ENCODE peak calls at places on chromosomes 11 and 22, in six cellular contexts. E is posterior vena cava; K is myocyte; T is stimulated activated CD4-positive, alpha-beta T cell treated with anti-CD3 and anti-CD28 coated beads, Interleukin-15, amount 100 ng/mL, for 24 hours; H is stimulated activated CD8-positive, alpha-beta memory T cell treated with anti-CD3 and anti-CD28 coated beads, Interleukin-7, amount 100 ng/mL, for 1 hour; C is HTR-8/SVneo. F is an unnamed sample.

GRCh38 chr22:36758792-36759271 is 17.1 kb downstream of the IFT27 start:
- DNase-seq in H (no peak), C (no peak), E (no peak), T (no peak), K (no peak), F (peak; percentile 61)

GRCh38 chr11:123430736-123431356 is 777 bp downstream of the GRAMD1B start:
- DNase-seq in K (peak; percentile 64), H (peak; percentile 19), E (peak; percentile 94), T (peak; percentile 79), C (no peak), F (peak; percentile 94)

GRCh38 chr22:29716814-29717213 is 3.0 kb upstream of the CABP7 start:
- DNase-seq in E (peak; percentile 90), H (no peak), T (peak; percentile 28), K (peak; percentile 91), C (peak; percentile 57), F (no peak)

GRCh38 chr11:64409707-64410395 is 50.9 kb downstream of the RPS6KA4 start:
- DNase-seq in T (no peak), H (no peak), K (peak; percentile 76), C (no peak), E (no peak), F (no peak)

GRCh38 chr11:134566311-134566710 is 154.3 kb upstream of the B3GAT1 start:
- DNase-seq in T (no peak), E (no peak), K (no peak), H (no peak), C (no peak), F (peak; percentile 14)

GRCh38 chr11:114264381-114264780 is 31.8 kb upstream of the NNMT start:
- DNase-seq in K (no peak), C (no peak), E (peak; percentile 14), T (no peak), H (no peak), F (no peak)

GRCh38 chr11:78354741-78355705 is 62.6 kb downstream of the GAB2 start:
- DNase-seq in C (no peak), T (no peak), H (no peak), E (no peak), K (peak; percentile 41), F (no peak)

GRCh38 chr11:117551761-117552343 is 224.2 kb downstream of the CEP164 start:
- DNase-seq in E (peak; percentile 54), K (no peak), C (no peak), H (no peak), T (no peak), F (no peak)

GRCh38 chr22:44944891-44945600 is 64.8 kb downstream of the PHF21B start:
- DNase-seq in H (no peak), C (no peak), E (no peak), K (no peak), T (no peak), F (no peak)

GRCh38 chr11:9777525-9777924 is 113.6 kb downstream of the SWAP70 start:
- DNase-seq in K (no peak), E (no peak), C (no peak), H (no peak), T (no peak), F (no peak)

GRCh38 chr11:2169001-2169370 is 2.6 kb downstream of the TH start:
- DNase-seq in T (no peak), C (no peak), H (no peak), K (no peak), E (no peak), F (no peak)

GRCh38 chr11:71238941-71239340 is 13.4 kb downstream of the SHANK2 start:
- DNase-seq in E (peak; percentile 35), K (no peak), H (no peak), T (no peak), C (no peak), F (no peak)

GRCh38 chr11:132911186-132911585 is 621.1 kb downstream of the OPCML start:
- DNase-seq in K (peak; percentile 8), E (no peak), H (no peak), T (no peak), C (peak; percentile 53), F (no peak)

GRCh38 chr11:45141171-45141570 is 5.3 kb upstream of the PRDM11 start:
- DNase-seq in T (no peak), K (peak; percentile 52), E (no peak), C (no peak), H (no peak), F (no peak)

GRCh38 chr11:60750911-60751310 is 5.8 kb upstream of the MS4A15 start:
- DNase-seq in E (no peak), T (no peak), C (no peak), K (no peak), H (no peak), F (no peak)

GRCh38 chr11:24134879-24135588 is 361.8 kb upstream of the LUZP2 start:
- DNase-seq in E (no peak), K (no peak), T (no peak), C (no peak), H (no peak), F (no peak)

GRCh38 chr11:73344191-73344607 is 32.0 kb upstream of the RELT start:
- DNase-seq in T (no peak), C (no peak), E (no peak), K (peak; percentile 66), H (no peak), F (peak; percentile 86)

GRCh38 chr11:78188809-78189724 is at the start of gene USP35:
- DNase-seq in H (no peak), K (no peak), E (peak; percentile 78), C (no peak), T (no peak), F (no peak)

GRCh38 chr11:63805844-63806415 is 7.3 kb upstream of the SPINDOC start:
- DNase-seq in C (peak; percentile 27), K (no peak), E (no peak), H (no peak), T (no peak), F (no peak)